ENCODE peak calls at places on chromosomes 4 and X, in six cellular contexts. One of them, this sample, is unnamed.

GRCh38 chr4:159151701-159152100 is 48.8 kb downstream of the RAPGEF2 start:
- DNase-seq in AG08396: no peak
- DNase-seq in stimulated activated CD4-positive, alpha-beta T cell treated with anti-CD3 and anti-CD28 coated beads, TNF-alpha, amount 100 ng/mL, for 4 hours: no peak
- DNase-seq in BJ: no peak
- DNase-seq in D341Med: no peak
- DNase-seq in activated CD4-positive, alpha-beta T cell treated with anti-CD3 and anti-CD28 coated beads for 48 hours: no peak
- DNase-seq in this sample: no peak

GRCh38 chr4:107997001-107997788 is 7.5 kb downstream of the HADH start:
- DNase-seq in AG08396: peak; percentile 62
- DNase-seq in stimulated activated CD4-positive, alpha-beta T cell treated with anti-CD3 and anti-CD28 coated beads, TNF-alpha, amount 100 ng/mL, for 4 hours: no peak
- DNase-seq in BJ: peak; percentile 85
- DNase-seq in D341Med: no peak
- DNase-seq in activated CD4-positive, alpha-beta T cell treated with anti-CD3 and anti-CD28 coated beads for 48 hours: no peak
- DNase-seq in this sample: no peak

GRCh38 chr4:28167411-28167810 is 1306.8 kb downstream of the STIM2 start:
- DNase-seq in AG08396: no peak
- DNase-seq in stimulated activated CD4-positive, alpha-beta T cell treated with anti-CD3 and anti-CD28 coated beads, TNF-alpha, amount 100 ng/mL, for 4 hours: no peak
- DNase-seq in BJ: no peak
- DNase-seq in D341Med: no peak
- DNase-seq in activated CD4-positive, alpha-beta T cell treated with anti-CD3 and anti-CD28 coated beads for 48 hours: no peak
- DNase-seq in this sample: no peak

GRCh38 chrX:111736571-111736970 is 55.6 kb downstream of the ALG13 start:
- DNase-seq in AG08396: no peak
- DNase-seq in stimulated activated CD4-positive, alpha-beta T cell treated with anti-CD3 and anti-CD28 coated beads, TNF-alpha, amount 100 ng/mL, for 4 hours: no peak
- DNase-seq in BJ: no peak
- DNase-seq in D341Med: no peak
- DNase-seq in activated CD4-positive, alpha-beta T cell treated with anti-CD3 and anti-CD28 coated beads for 48 hours: no peak
- DNase-seq in this sample: no peak

GRCh38 chr4:610411-611261 is 14.7 kb upstream of the PDE6B start:
- DNase-seq in AG08396: no peak
- DNase-seq in stimulated activated CD4-positive, alpha-beta T cell treated with anti-CD3 and anti-CD28 coated beads, TNF-alpha, amount 100 ng/mL, for 4 hours: no peak
- DNase-seq in BJ: no peak
- DNase-seq in D341Med: no peak
- DNase-seq in activated CD4-positive, alpha-beta T cell treated with anti-CD3 and anti-CD28 coated beads for 48 hours: no peak
- DNase-seq in this sample: no peak

GRCh38 chr4:15695240-15695699 is 7.6 kb upstream of the BST1 start:
- DNase-seq in AG08396: peak; percentile 72
- DNase-seq in stimulated activated CD4-positive, alpha-beta T cell treated with anti-CD3 and anti-CD28 coated beads, TNF-alpha, amount 100 ng/mL, for 4 hours: no peak
- DNase-seq in BJ: peak; percentile 86
- DNase-seq in D341Med: no peak
- DNase-seq in activated CD4-positive, alpha-beta T cell treated with anti-CD3 and anti-CD28 coated beads for 48 hours: no peak
- DNase-seq in this sample: no peak

GRCh38 chrX:15737188-15737956 is 698 bp upstream of the CA5B start:
- DNase-seq in AG08396: no peak
- DNase-seq in stimulated activated CD4-positive, alpha-beta T cell treated with anti-CD3 and anti-CD28 coated beads, TNF-alpha, amount 100 ng/mL, for 4 hours: no peak
- DNase-seq in BJ: no peak
- DNase-seq in D341Med: no peak
- DNase-seq in activated CD4-positive, alpha-beta T cell treated with anti-CD3 and anti-CD28 coated beads for 48 hours: no peak
- DNase-seq in this sample: no peak

GRCh38 chrX:143854006-143854405 is 29.9 kb upstream of the UBE2NL start:
- DNase-seq in AG08396: peak; percentile 5
- DNase-seq in stimulated activated CD4-positive, alpha-beta T cell treated with anti-CD3 and anti-CD28 coated beads, TNF-alpha, amount 100 ng/mL, for 4 hours: no peak
- DNase-seq in BJ: peak; percentile 6
- DNase-seq in D341Med: no peak
- DNase-seq in activated CD4-positive, alpha-beta T cell treated with anti-CD3 and anti-CD28 coated beads for 48 hours: no peak
- DNase-seq in this sample: no peak

GRCh38 chr4:112532267-112532666 is 16.3 kb upstream of the NEUROG2 start:
- DNase-seq in AG08396: no peak
- DNase-seq in stimulated activated CD4-positive, alpha-beta T cell treated with anti-CD3 and anti-CD28 coated beads, TNF-alpha, amount 100 ng/mL, for 4 hours: no peak
- DNase-seq in BJ: no peak
- DNase-seq in D341Med: no peak
- DNase-seq in activated CD4-positive, alpha-beta T cell treated with anti-CD3 and anti-CD28 coated beads for 48 hours: no peak
- DNase-seq in this sample: no peak

GRCh38 chrX:13836575-13836974 is 19.7 kb upstream of the GPM6B start:
- DNase-seq in AG08396: no peak
- DNase-seq in stimulated activated CD4-positive, alpha-beta T cell treated with anti-CD3 and anti-CD28 coated beads, TNF-alpha, amount 100 ng/mL, for 4 hours: no peak
- DNase-seq in BJ: no peak
- DNase-seq in D341Med: no peak
- DNase-seq in activated CD4-positive, alpha-beta T cell treated with anti-CD3 and anti-CD28 coated beads for 48 hours: no peak
- DNase-seq in this sample: no peak

GRCh38 chr4:140085924-140086323 is 68.1 kb downstream of the MAML3 start:
- DNase-seq in AG08396: no peak
- DNase-seq in stimulated activated CD4-positive, alpha-beta T cell treated with anti-CD3 and anti-CD28 coated beads, TNF-alpha, amount 100 ng/mL, for 4 hours: no peak
- DNase-seq in BJ: no peak
- DNase-seq in D341Med: no peak
- DNase-seq in activated CD4-positive, alpha-beta T cell treated with anti-CD3 and anti-CD28 coated beads for 48 hours: no peak
- DNase-seq in this sample: no peak

GRCh38 chr4:121736735-121737351 is 28.1 kb downstream of the SMIM43 start:
- DNase-seq in AG08396: peak; percentile 41
- DNase-seq in stimulated activated CD4-positive, alpha-beta T cell treated with anti-CD3 and anti-CD28 coated beads, TNF-alpha, amount 100 ng/mL, for 4 hours: no peak
- DNase-seq in BJ: no peak
- DNase-seq in D341Med: peak; percentile 56
- DNase-seq in activated CD4-positive, alpha-beta T cell treated with anti-CD3 and anti-CD28 coated beads for 48 hours: peak; percentile 30
- DNase-seq in this sample: no peak

GRCh38 chr4:98720871-98721480 is 62.6 kb upstream of the TSPAN5 start:
- DNase-seq in AG08396: no peak
- DNase-seq in stimulated activated CD4-positive, alpha-beta T cell treated with anti-CD3 and anti-CD28 coated beads, TNF-alpha, amount 100 ng/mL, for 4 hours: no peak
- DNase-seq in BJ: no peak
- DNase-seq in D341Med: no peak
- DNase-seq in activated CD4-positive, alpha-beta T cell treated with anti-CD3 and anti-CD28 coated beads for 48 hours: no peak
- DNase-seq in this sample: no peak

GRCh38 chr4:181646864-181647263 is 596.3 kb upstream of the TENM3 start:
- DNase-seq in AG08396: no peak
- DNase-seq in stimulated activated CD4-positive, alpha-beta T cell treated with anti-CD3 and anti-CD28 coated beads, TNF-alpha, amount 100 ng/mL, for 4 hours: no peak
- DNase-seq in BJ: no peak
- DNase-seq in D341Med: no peak
- DNase-seq in activated CD4-positive, alpha-beta T cell treated with anti-CD3 and anti-CD28 coated beads for 48 hours: no peak
- DNase-seq in this sample: no peak

GRCh38 chrX:136183917-136184316 is 36.6 kb downstream of the FHL1 start:
- DNase-seq in AG08396: no peak
- DNase-seq in stimulated activated CD4-positive, alpha-beta T cell treated with anti-CD3 and anti-CD28 coated beads, TNF-alpha, amount 100 ng/mL, for 4 hours: no peak
- DNase-seq in BJ: no peak
- DNase-seq in D341Med: no peak
- DNase-seq in activated CD4-positive, alpha-beta T cell treated with anti-CD3 and anti-CD28 coated beads for 48 hours: no peak
- DNase-seq in this sample: no peak

GRCh38 chrX:47838361-47838760 is 1.7 kb downstream of the ZNF81 start:
- DNase-seq in AG08396: no peak
- DNase-seq in stimulated activated CD4-positive, alpha-beta T cell treated with anti-CD3 and anti-CD28 coated beads, TNF-alpha, amount 100 ng/mL, for 4 hours: no peak
- DNase-seq in BJ: no peak
- DNase-seq in D341Med: no peak
- DNase-seq in activated CD4-positive, alpha-beta T cell treated with anti-CD3 and anti-CD28 coated beads for 48 hours: no peak
- DNase-seq in this sample: no peak

GRCh38 chr4:4338201-4338600 is 48.1 kb downstream of the ZBTB49 start:
- DNase-seq in AG08396: no peak
- DNase-seq in stimulated activated CD4-positive, alpha-beta T cell treated with anti-CD3 and anti-CD28 coated beads, TNF-alpha, amount 100 ng/mL, for 4 hours: no peak
- DNase-seq in BJ: no peak
- DNase-seq in D341Med: no peak
- DNase-seq in activated CD4-positive, alpha-beta T cell treated with anti-CD3 and anti-CD28 coated beads for 48 hours: no peak
- DNase-seq in this sample: no peak

GRCh38 chr4:101954351-101954750 is 163.8 kb downstream of the BANK1 start:
- DNase-seq in AG08396: no peak
- DNase-seq in stimulated activated CD4-positive, alpha-beta T cell treated with anti-CD3 and anti-CD28 coated beads, TNF-alpha, amount 100 ng/mL, for 4 hours: no peak
- DNase-seq in BJ: no peak
- DNase-seq in D341Med: no peak
- DNase-seq in activated CD4-positive, alpha-beta T cell treated with anti-CD3 and anti-CD28 coated beads for 48 hours: no peak
- DNase-seq in this sample: no peak

GRCh38 chr4:141782205-141782604 is 145.8 kb downstream of the IL15 start:
- DNase-seq in AG08396: no peak
- DNase-seq in stimulated activated CD4-positive, alpha-beta T cell treated with anti-CD3 and anti-CD28 coated beads, TNF-alpha, amount 100 ng/mL, for 4 hours: no peak
- DNase-seq in BJ: no peak
- DNase-seq in D341Med: no peak
- DNase-seq in activated CD4-positive, alpha-beta T cell treated with anti-CD3 and anti-CD28 coated beads for 48 hours: no peak
- DNase-seq in this sample: no peak

GRCh38 chr4:52904421-52904820 is 42.3 kb downstream of the RASL11B start:
- DNase-seq in AG08396: peak; percentile 18
- DNase-seq in stimulated activated CD4-positive, alpha-beta T cell treated with anti-CD3 and anti-CD28 coated beads, TNF-alpha, amount 100 ng/mL, for 4 hours: no peak
- DNase-seq in BJ: no peak
- DNase-seq in D341Med: no peak
- DNase-seq in activated CD4-positive, alpha-beta T cell treated with anti-CD3 and anti-CD28 coated beads for 48 hours: no peak
- DNase-seq in this sample: no peak

GRCh38 chr4:30844861-30845582 is 124.9 kb downstream of the PCDH7 start:
- DNase-seq in AG08396: no peak
- DNase-seq in stimulated activated CD4-positive, alpha-beta T cell treated with anti-CD3 and anti-CD28 coated beads, TNF-alpha, amount 100 ng/mL, for 4 hours: no peak
- DNase-seq in BJ: no peak
- DNase-seq in D341Med: no peak
- DNase-seq in activated CD4-positive, alpha-beta T cell treated with anti-CD3 and anti-CD28 coated beads for 48 hours: no peak
- DNase-seq in this sample: no peak

GRCh38 chrX:40576291-40576690 is 4.5 kb upstream of the ATP6AP2 start:
- DNase-seq in AG08396: no peak
- DNase-seq in stimulated activated CD4-positive, alpha-beta T cell treated with anti-CD3 and anti-CD28 coated beads, TNF-alpha, amount 100 ng/mL, for 4 hours: no peak
- DNase-seq in BJ: no peak
- DNase-seq in D341Med: no peak
- DNase-seq in activated CD4-positive, alpha-beta T cell treated with anti-CD3 and anti-CD28 coated beads for 48 hours: no peak
- DNase-seq in this sample: no peak

GRCh38 chr4:54228563-54229501 is at the start of gene PDGFRA:
- DNase-seq in AG08396: peak; percentile 75
- DNase-seq in stimulated activated CD4-positive, alpha-beta T cell treated with anti-CD3 and anti-CD28 coated beads, TNF-alpha, amount 100 ng/mL, for 4 hours: no peak
- DNase-seq in BJ: peak; percentile 73
- DNase-seq in D341Med: no peak
- DNase-seq in activated CD4-positive, alpha-beta T cell treated with anti-CD3 and anti-CD28 coated beads for 48 hours: no peak
- DNase-seq in this sample: no peak

GRCh38 chr4:79178770-79179169 is 147.1 kb downstream of the NAA11 start:
- DNase-seq in AG08396: no peak
- DNase-seq in stimulated activated CD4-positive, alpha-beta T cell treated with anti-CD3 and anti-CD28 coated beads, TNF-alpha, amount 100 ng/mL, for 4 hours: no peak
- DNase-seq in BJ: no peak
- DNase-seq in D341Med: no peak
- DNase-seq in activated CD4-positive, alpha-beta T cell treated with anti-CD3 and anti-CD28 coated beads for 48 hours: no peak
- DNase-seq in this sample: no peak

GRCh38 chr4:147772459-147772969 is 40.6 kb downstream of the ARHGAP10 start:
- DNase-seq in AG08396: peak; percentile 36
- DNase-seq in stimulated activated CD4-positive, alpha-beta T cell treated with anti-CD3 and anti-CD28 coated beads, TNF-alpha, amount 100 ng/mL, for 4 hours: no peak
- DNase-seq in BJ: no peak
- DNase-seq in D341Med: no peak
- DNase-seq in activated CD4-positive, alpha-beta T cell treated with anti-CD3 and anti-CD28 coated beads for 48 hours: no peak
- DNase-seq in this sample: no peak

GRCh38 chr4:29948451-29948850 is 771.7 kb upstream of the PCDH7 start:
- DNase-seq in AG08396: no peak
- DNase-seq in stimulated activated CD4-positive, alpha-beta T cell treated with anti-CD3 and anti-CD28 coated beads, TNF-alpha, amount 100 ng/mL, for 4 hours: no peak
- DNase-seq in BJ: no peak
- DNase-seq in D341Med: no peak
- DNase-seq in activated CD4-positive, alpha-beta T cell treated with anti-CD3 and anti-CD28 coated beads for 48 hours: no peak
- DNase-seq in this sample: no peak

GRCh38 chrX:103361798-103362197 is 5.5 kb downstream of the TCEAL9 start:
- DNase-seq in AG08396: no peak
- DNase-seq in stimulated activated CD4-positive, alpha-beta T cell treated with anti-CD3 and anti-CD28 coated beads, TNF-alpha, amount 100 ng/mL, for 4 hours: no peak
- DNase-seq in BJ: no peak
- DNase-seq in D341Med: no peak
- DNase-seq in activated CD4-positive, alpha-beta T cell treated with anti-CD3 and anti-CD28 coated beads for 48 hours: no peak
- DNase-seq in this sample: no peak

GRCh38 chr4:41332666-41333065 is 75.9 kb downstream of the UCHL1 start:
- DNase-seq in AG08396: no peak
- DNase-seq in stimulated activated CD4-positive, alpha-beta T cell treated with anti-CD3 and anti-CD28 coated beads, TNF-alpha, amount 100 ng/mL, for 4 hours: no peak
- DNase-seq in BJ: no peak
- DNase-seq in D341Med: no peak
- DNase-seq in activated CD4-positive, alpha-beta T cell treated with anti-CD3 and anti-CD28 coated beads for 48 hours: no peak
- DNase-seq in this sample: no peak

GRCh38 chr4:89371614-89372013 is 64.0 kb upstream of the GPRIN3 start:
- DNase-seq in AG08396: no peak
- DNase-seq in stimulated activated CD4-positive, alpha-beta T cell treated with anti-CD3 and anti-CD28 coated beads, TNF-alpha, amount 100 ng/mL, for 4 hours: no peak
- DNase-seq in BJ: no peak
- DNase-seq in D341Med: no peak
- DNase-seq in activated CD4-positive, alpha-beta T cell treated with anti-CD3 and anti-CD28 coated beads for 48 hours: no peak
- DNase-seq in this sample: no peak

GRCh38 chrX:56783450-56783831 is 54.4 kb downstream of the NBDY start:
- DNase-seq in AG08396: peak; percentile 34
- DNase-seq in stimulated activated CD4-positive, alpha-beta T cell treated with anti-CD3 and anti-CD28 coated beads, TNF-alpha, amount 100 ng/mL, for 4 hours: no peak
- DNase-seq in BJ: no peak
- DNase-seq in D341Med: no peak
- DNase-seq in activated CD4-positive, alpha-beta T cell treated with anti-CD3 and anti-CD28 coated beads for 48 hours: no peak
- DNase-seq in this sample: no peak

GRCh38 chrX:107713205-107714195 is 62.1 kb downstream of the TSC22D3 start:
- DNase-seq in AG08396: no peak
- DNase-seq in stimulated activated CD4-positive, alpha-beta T cell treated with anti-CD3 and anti-CD28 coated beads, TNF-alpha, amount 100 ng/mL, for 4 hours: no peak
- DNase-seq in BJ: no peak
- DNase-seq in D341Med: no peak
- DNase-seq in activated CD4-positive, alpha-beta T cell treated with anti-CD3 and anti-CD28 coated beads for 48 hours: no peak
- DNase-seq in this sample: no peak

GRCh38 chr4:118173956-118174355 is 139.7 kb downstream of the NDST3 start:
- DNase-seq in AG08396: peak; percentile 53
- DNase-seq in stimulated activated CD4-positive, alpha-beta T cell treated with anti-CD3 and anti-CD28 coated beads, TNF-alpha, amount 100 ng/mL, for 4 hours: no peak
- DNase-seq in BJ: peak; percentile 40
- DNase-seq in D341Med: no peak
- DNase-seq in activated CD4-positive, alpha-beta T cell treated with anti-CD3 and anti-CD28 coated beads for 48 hours: no peak
- DNase-seq in this sample: no peak

This sample was measured in stimulated activated effector memory CD8-positive, alpha-beta T cell treated with anti-CD3 and anti-CD28 coated beads, Interleukin-12 subunit alpha, Interleukin-12 subunit beta, amount 100 ng/mL, for 72 hours.